ENCODE peak calls at places on chromosomes 2 and 18, in four cellular contexts. Y is K562, S is HepG2, E is GM12878. P is an unnamed sample.

GRCh38 chr2:172242968-172243367 is 140.3 kb upstream of the DLX2 start:
- DNase-seq in Y (no peak), S (no peak), E (no peak), P (no peak)

GRCh38 chr2:26330114-26330581 is 15.8 kb upstream of the SELENOI start:
- DNase-seq in Y (peak), S (peak), E (peak), P (peak)

GRCh38 chr2:152336103-152336853 is 1.3 kb downstream of the FMNL2 start:
- DNase-seq in Y (no peak), S (peak), E (no peak), P (peak)

GRCh38 chr2:37439131-37439642 is 94.8 kb downstream of the QPCT start:
- DNase-seq in Y (no peak), S (no peak), E (no peak), P (no peak)

GRCh38 chr2:45128580-45128997 is 119.3 kb upstream of the SIX2 start:
- DNase-seq in Y (no peak), S (no peak), E (no peak), P (no peak)

GRCh38 chr2:64626963-64627760 is 26.6 kb downstream of the SERTAD2 start:
- DNase-seq in Y (no peak), S (no peak), E (no peak), P (no peak)

GRCh38 chr18:26909599-26910290 is 44.2 kb upstream of the AQP4 start:
- DNase-seq in Y (no peak), S (peak), E (no peak), P (no peak)

GRCh38 chr2:84938194-84938879 is 32.6 kb upstream of the KCMF1 start:
- DNase-seq in Y (no peak), S (peak), E (peak), P (no peak)

GRCh38 chr2:177489719-177490301 is 97.2 kb downstream of the AGPS start:
- DNase-seq in Y (peak), S (peak), E (no peak), P (no peak)

GRCh38 chr18:13137939-13138821 is 80.4 kb upstream of the LDLRAD4 start:
- DNase-seq in Y (peak), S (peak), E (peak), P (no peak)

GRCh38 chr2:230130668-230131364 is 62.1 kb upstream of the SLC16A14 start:
- DNase-seq in Y (peak), S (peak), E (no peak), P (no peak)

GRCh38 chr2:234050455-234051135 is at the start of gene SPP2:
- DNase-seq in Y (no peak), S (no peak), E (no peak), P (no peak)

GRCh38 chr2:234690569-234691225 is 193.8 kb upstream of the ARL4C start:
- DNase-seq in Y (no peak), S (peak), E (no peak), P (no peak)

GRCh38 chr2:150107816-150108215 is 379.7 kb downstream of the RND3 start:
- DNase-seq in Y (no peak), S (no peak), E (no peak), P (no peak)

GRCh38 chr2:62071126-62071598 is 124.8 kb upstream of the B3GNT2 start:
- DNase-seq in Y (no peak), S (no peak), E (no peak), P (no peak)

GRCh38 chr2:42922790-42923631 is 130.6 kb upstream of the HAAO start:
- DNase-seq in Y (no peak), S (peak), E (no peak), P (no peak)

GRCh38 chr2:34652636-34653035 is 1053.5 kb upstream of the FAM98A start:
- DNase-seq in Y (no peak), S (no peak), E (no peak), P (no peak)

GRCh38 chr2:229725716-229726346 is 11.5 kb upstream of the DNER start:
- DNase-seq in Y (no peak), S (no peak), E (no peak), P (no peak)

GRCh38 chr2:190716176-190716807 is 67.4 kb downstream of the NAB1 start:
- DNase-seq in Y (no peak), S (no peak), E (no peak), P (no peak)

GRCh38 chr18:40019797-40020392 is 1935.1 kb upstream of the PIK3C3 start:
- DNase-seq in Y (no peak), S (no peak), E (no peak), P (no peak)

GRCh38 chr18:48928787-48929186 is 22.0 kb downstream of the SMAD7 start:
- DNase-seq in Y (no peak), S (peak), E (peak), P (no peak)

GRCh38 chr2:172554352-172555271 is 1.3 kb upstream of the PDK1 start:
- DNase-seq in Y (no peak), S (no peak), E (no peak), P (no peak)

DNA sequence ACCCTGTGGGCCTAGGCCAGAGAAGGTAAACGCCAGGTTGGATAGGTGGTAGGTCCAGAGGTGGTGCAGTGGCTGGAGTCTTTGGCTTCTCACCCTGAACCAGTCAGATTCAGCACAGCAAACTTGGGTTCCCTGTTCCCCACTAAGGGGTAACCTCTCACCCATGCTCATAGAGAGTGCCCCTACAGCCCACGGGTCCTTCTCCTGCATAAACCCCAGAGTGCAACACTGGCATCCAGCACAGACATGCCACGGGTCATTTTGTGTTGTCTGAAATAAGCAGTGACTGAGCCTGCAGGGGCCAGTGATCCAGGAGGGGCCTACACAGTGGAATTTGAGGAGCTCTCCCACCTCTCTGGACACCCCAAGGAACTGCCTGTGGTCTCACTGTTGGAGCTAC is 40.5 kb upstream of the ATP6V1B1 start:
- DNase-seq in Y (peak), S (no peak), E (no peak), P (no peak)
- TF ChIP-seq TCF7 in Y (no peak), S (no peak), E (no peak), P (no peak)

GRCh38 chr2:9107168-9108025 is 99.2 kb upstream of the ASAP2 start:
- DNase-seq in Y (no peak), S (no peak), E (no peak), P (no peak)
- TF ChIP-seq TCF7 in Y (no peak), S (no peak), E (no peak), P (no peak)

GRCh38 chr2:239952251-239952650 is 72.9 kb downstream of the NDUFA10 start:
- DNase-seq in Y (no peak), S (no peak), E (no peak), P (no peak)
- TF ChIP-seq TCF7 in Y (no peak), S (no peak), E (no peak), P (no peak)

DNA sequence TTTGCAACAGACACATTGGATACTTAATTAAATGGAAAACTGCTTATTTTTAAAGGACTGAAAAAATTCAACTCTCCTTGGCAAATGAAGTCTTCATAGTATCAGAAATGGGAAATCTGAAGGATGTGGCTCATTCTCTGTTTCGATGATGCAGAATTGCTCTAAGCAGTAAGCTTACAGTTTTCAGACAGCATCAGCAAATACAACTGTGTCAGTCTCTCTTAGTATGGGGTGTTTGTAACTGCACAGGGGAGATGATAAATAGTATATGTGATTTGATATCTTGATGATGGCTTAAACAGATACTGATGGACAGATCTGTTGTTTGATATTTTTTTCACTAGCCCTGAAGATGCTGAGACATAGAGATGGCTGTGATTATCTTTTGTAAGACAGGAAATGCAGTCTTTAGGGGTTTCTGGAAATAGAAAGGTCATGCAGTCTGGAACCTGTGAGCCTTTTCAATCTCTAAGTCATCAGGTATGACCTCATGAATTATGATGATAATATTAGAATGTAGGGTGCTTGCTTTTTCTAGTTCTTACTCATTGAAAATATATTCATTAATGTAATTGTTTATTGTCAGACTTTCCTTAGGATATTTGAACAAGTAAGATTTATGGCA is 84.2 kb downstream of the SLC4A10 start:
- DNase-seq in Y (no peak), S (no peak), E (no peak), P (no peak)
- TF ChIP-seq TCF7 in Y (no peak), S (no peak), E (no peak), P (no peak)

GRCh38 chr2:197852127-197852526 is 47.7 kb downstream of the PLCL1 start:
- DNase-seq in Y (no peak), S (no peak), E (no peak), P (no peak)
- TF ChIP-seq TCF7 in Y (no peak), S (no peak), E (no peak), P (no peak)

GRCh38 chr2:138356178-138356577 is 145.4 kb upstream of the SPOPL start:
- DNase-seq in Y (no peak), S (peak), E (no peak), P (no peak)
- TF ChIP-seq TCF7 in Y (no peak), S (no peak), E (no peak), P (no peak)

GRCh38 chr18:67290421-67290820 is 226.1 kb downstream of the DSEL start:
- DNase-seq in Y (no peak), S (no peak), E (no peak), P (no peak)
- TF ChIP-seq TCF7 in Y (no peak), S (no peak), E (no peak), P (no peak)

GRCh38 chr2:53787255-53787910 is 539 bp downstream of the ERLEC1 start:
- DNase-seq in Y (no peak), S (peak), E (no peak), P (no peak)
- TF ChIP-seq TCF7 in Y (no peak), S (no peak), E (no peak), P (no peak)

GRCh38 chr2:134119672-134120159 is 134.2 kb upstream of the MGAT5 start:
- DNase-seq in Y (peak), S (peak), E (no peak), P (peak)
- TF ChIP-seq TCF7 in Y (no peak), S (peak), E (no peak), P (no peak)

GRCh38 chr2:108165750-108166149 is 74.0 kb upstream of the SULT1C3 start:
- DNase-seq in Y (no peak), S (no peak), E (no peak), P (no peak)

GRCh38 chr2:108171652-108172051 is 68.1 kb upstream of the SULT1C3 start:
- DNase-seq in Y (no peak), S (no peak), E (no peak), P (no peak)

DNA sequence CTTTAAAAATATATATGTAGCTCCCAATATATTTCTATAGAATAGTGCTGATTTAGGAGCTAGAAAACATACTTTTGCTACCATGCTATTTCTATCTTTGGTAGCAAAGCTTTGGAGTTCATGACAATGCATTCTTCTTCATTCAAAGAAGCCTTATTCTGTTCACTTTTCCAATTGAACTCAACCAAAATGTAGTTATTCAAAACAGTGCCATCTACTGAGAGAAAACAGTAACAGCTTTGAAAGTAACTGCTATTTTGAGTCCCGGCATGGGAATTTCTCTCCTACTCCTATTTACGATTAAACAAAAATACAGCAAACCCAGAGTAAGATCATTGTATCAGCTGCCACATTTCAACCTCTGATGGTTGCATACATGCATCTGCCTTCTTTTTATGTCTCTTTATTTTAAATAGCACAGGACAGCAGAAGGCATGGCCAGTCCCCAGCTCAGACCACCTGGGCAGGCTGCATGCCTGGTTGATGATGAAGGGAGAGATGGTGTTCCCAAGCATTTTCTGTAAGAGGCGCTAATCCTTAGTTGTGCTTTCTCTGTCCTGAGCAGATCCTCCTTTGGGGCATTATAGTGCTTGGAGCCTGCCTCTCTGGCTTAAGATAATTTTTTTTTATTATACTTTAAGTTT is 69.7 kb upstream of the SULT1C3 start:
- DNase-seq in Y (no peak), S (peak), E (no peak), P (no peak)
- TF ChIP-seq TCF7 in Y (no peak), S (no peak), E (no peak), P (no peak)